ENCODE peak calls at places on chromosomes 11 and 22, in ten cellular contexts. One of them, this sample, is unnamed.

GRCh38 chr11:46363455-46363920 is 16.2 kb downstream of the DGKZ start:
- DNase-seq in SJSA1: peak; percentile 63
- DNase-seq in adrenal gland: peak; percentile 84
- DNase-seq in sigmoid colon: no peak
- DNase-seq in aorta: peak; percentile 75
- DNase-seq in prostate gland: no peak
- DNase-seq in fibroblast of lung: peak; percentile 57
- DNase-seq in heart left ventricle: peak; percentile 87
- DNase-seq in gastrocnemius medialis: peak; percentile 95
- DNase-seq in thoracic aorta: no peak
- DNase-seq in this sample: no peak

GRCh38 chr11:119375629-119376196 is 5.8 kb downstream of the USP2 start:
- DNase-seq in gastrocnemius medialis: no peak
- DNase-seq in heart left ventricle: peak; percentile 89
- DNase-seq in fibroblast of lung: peak; percentile 80
- DNase-seq in aorta: peak; percentile 92
- DNase-seq in thoracic aorta: peak; percentile 38
- DNase-seq in adrenal gland: peak; percentile 86
- DNase-seq in prostate gland: no peak
- DNase-seq in sigmoid colon: peak; percentile 84
- DNase-seq in SJSA1: no peak
- DNase-seq in this sample: no peak

GRCh38 chr11:68412593-68413475 is 47.7 kb upstream of the PPP6R3 start:
- DNase-seq in thoracic aorta: no peak
- DNase-seq in aorta: no peak
- DNase-seq in gastrocnemius medialis: peak; percentile 27
- DNase-seq in heart left ventricle: peak; percentile 56
- DNase-seq in fibroblast of lung: peak; percentile 87
- DNase-seq in adrenal gland: no peak
- DNase-seq in SJSA1: no peak
- DNase-seq in sigmoid colon: no peak
- DNase-seq in prostate gland: no peak
- DNase-seq in this sample: no peak

GRCh38 chr11:101880208-101880607 is 34.6 kb upstream of the CEP126 start:
- DNase-seq in gastrocnemius medialis: no peak
- DNase-seq in fibroblast of lung: peak; percentile 78
- DNase-seq in heart left ventricle: no peak
- DNase-seq in sigmoid colon: no peak
- DNase-seq in aorta: no peak
- DNase-seq in adrenal gland: no peak
- DNase-seq in thoracic aorta: no peak
- DNase-seq in SJSA1: no peak
- DNase-seq in prostate gland: no peak
- DNase-seq in this sample: no peak

GRCh38 chr22:41579997-41580355 is 9.7 kb downstream of the PMM1 start:
- DNase-seq in adrenal gland: peak; percentile 79
- DNase-seq in heart left ventricle: no peak
- DNase-seq in SJSA1: no peak
- DNase-seq in gastrocnemius medialis: no peak
- DNase-seq in sigmoid colon: no peak
- DNase-seq in prostate gland: no peak
- DNase-seq in aorta: no peak
- DNase-seq in thoracic aorta: no peak
- DNase-seq in fibroblast of lung: no peak
- DNase-seq in this sample: no peak

GRCh38 chr22:23397618-23398567 is 182.2 kb downstream of the IGLL1 start:
- DNase-seq in fibroblast of lung: no peak
- DNase-seq in adrenal gland: no peak
- DNase-seq in aorta: no peak
- DNase-seq in prostate gland: no peak
- DNase-seq in thoracic aorta: no peak
- DNase-seq in gastrocnemius medialis: no peak
- DNase-seq in SJSA1: no peak
- DNase-seq in sigmoid colon: peak; percentile 36
- DNase-seq in heart left ventricle: no peak
- DNase-seq in this sample: no peak

GRCh38 chr11:47916361-47916841 is 64.0 kb upstream of the PTPRJ start:
- DNase-seq in SJSA1: no peak
- DNase-seq in prostate gland: peak; percentile 83
- DNase-seq in gastrocnemius medialis: no peak
- DNase-seq in sigmoid colon: peak; percentile 71
- DNase-seq in aorta: no peak
- DNase-seq in thoracic aorta: no peak
- DNase-seq in heart left ventricle: peak; percentile 58
- DNase-seq in adrenal gland: peak; percentile 32
- DNase-seq in fibroblast of lung: peak; percentile 77
- DNase-seq in this sample: peak; percentile 72

GRCh38 chr11:130314184-130314748 is 451 bp downstream of the ZBTB44 start:
- DNase-seq in fibroblast of lung: peak; percentile 27
- DNase-seq in prostate gland: peak; percentile 61
- DNase-seq in adrenal gland: peak; percentile 68
- DNase-seq in heart left ventricle: peak; percentile 74
- DNase-seq in aorta: peak; percentile 87
- DNase-seq in SJSA1: peak; percentile 59
- DNase-seq in thoracic aorta: no peak
- DNase-seq in sigmoid colon: peak; percentile 75
- DNase-seq in gastrocnemius medialis: peak; percentile 56
- DNase-seq in this sample: peak; percentile 74

GRCh38 chr22:35330258-35330861 is 30.7 kb downstream of the TOM1 start:
- DNase-seq in SJSA1: no peak
- DNase-seq in fibroblast of lung: peak; percentile 60
- DNase-seq in prostate gland: peak; percentile 60
- DNase-seq in gastrocnemius medialis: peak; percentile 88
- DNase-seq in heart left ventricle: peak; percentile 94
- DNase-seq in adrenal gland: peak; percentile 82
- DNase-seq in aorta: peak; percentile 65
- DNase-seq in sigmoid colon: peak; percentile 98
- DNase-seq in thoracic aorta: no peak
- DNase-seq in this sample: peak; percentile 63

GRCh38 chr11:6576471-6577373 is 26.7 kb downstream of the RRP8 start:
- DNase-seq in SJSA1: no peak
- DNase-seq in sigmoid colon: peak; percentile 83
- DNase-seq in heart left ventricle: peak; percentile 36
- DNase-seq in aorta: peak; percentile 55
- DNase-seq in prostate gland: no peak
- DNase-seq in adrenal gland: no peak
- DNase-seq in gastrocnemius medialis: no peak
- DNase-seq in thoracic aorta: no peak
- DNase-seq in fibroblast of lung: peak; percentile 80
- DNase-seq in this sample: no peak

GRCh38 chr11:92845390-92846185 is 123.9 kb upstream of the MTNR1B start:
- DNase-seq in sigmoid colon: no peak
- DNase-seq in thoracic aorta: no peak
- DNase-seq in prostate gland: no peak
- DNase-seq in adrenal gland: no peak
- DNase-seq in SJSA1: no peak
- DNase-seq in aorta: no peak
- DNase-seq in gastrocnemius medialis: no peak
- DNase-seq in fibroblast of lung: no peak
- DNase-seq in heart left ventricle: no peak
- DNase-seq in this sample: no peak

GRCh38 chr11:118930152-118930712 is 4.5 kb upstream of the BCL9L start:
- DNase-seq in sigmoid colon: peak; percentile 93
- DNase-seq in heart left ventricle: peak; percentile 80
- DNase-seq in SJSA1: peak; percentile 56
- DNase-seq in fibroblast of lung: peak; percentile 59
- DNase-seq in prostate gland: peak; percentile 95
- DNase-seq in thoracic aorta: no peak
- DNase-seq in gastrocnemius medialis: peak; percentile 70
- DNase-seq in adrenal gland: peak; percentile 85
- DNase-seq in aorta: peak; percentile 94
- DNase-seq in this sample: peak; percentile 95

GRCh38 chr11:126634963-126635362 is 279.5 kb downstream of the ST3GAL4 start:
- DNase-seq in SJSA1: no peak
- DNase-seq in aorta: no peak
- DNase-seq in thoracic aorta: no peak
- DNase-seq in adrenal gland: no peak
- DNase-seq in fibroblast of lung: no peak
- DNase-seq in sigmoid colon: no peak
- DNase-seq in heart left ventricle: no peak
- DNase-seq in prostate gland: no peak
- DNase-seq in gastrocnemius medialis: no peak
- DNase-seq in this sample: no peak

GRCh38 chr22:46145896-46146295 is 4.4 kb upstream of the PPARA start:
- DNase-seq in prostate gland: no peak
- DNase-seq in gastrocnemius medialis: no peak
- DNase-seq in heart left ventricle: no peak
- DNase-seq in fibroblast of lung: no peak
- DNase-seq in adrenal gland: no peak
- DNase-seq in thoracic aorta: no peak
- DNase-seq in sigmoid colon: peak; percentile 20
- DNase-seq in SJSA1: no peak
- DNase-seq in aorta: peak; percentile 36
- DNase-seq in this sample: no peak

GRCh38 chr22:17803871-17804270 is 29.6 kb upstream of the BID start:
- DNase-seq in fibroblast of lung: no peak
- DNase-seq in heart left ventricle: no peak
- DNase-seq in gastrocnemius medialis: no peak
- DNase-seq in SJSA1: no peak
- DNase-seq in thoracic aorta: no peak
- DNase-seq in prostate gland: no peak
- DNase-seq in adrenal gland: no peak
- DNase-seq in sigmoid colon: no peak
- DNase-seq in aorta: no peak
- DNase-seq in this sample: no peak

GRCh38 chr11:60957188-60957587 is 5.2 kb upstream of the SLC15A3 start:
- DNase-seq in thoracic aorta: no peak
- DNase-seq in SJSA1: no peak
- DNase-seq in heart left ventricle: no peak
- DNase-seq in sigmoid colon: no peak
- DNase-seq in aorta: no peak
- DNase-seq in adrenal gland: no peak
- DNase-seq in prostate gland: no peak
- DNase-seq in gastrocnemius medialis: no peak
- DNase-seq in fibroblast of lung: peak; percentile 30
- DNase-seq in this sample: no peak

GRCh38 chr11:10779086-10779485 is 28.0 kb downstream of the CTR9 start:
- DNase-seq in thoracic aorta: no peak
- DNase-seq in aorta: no peak
- DNase-seq in fibroblast of lung: no peak
- DNase-seq in sigmoid colon: no peak
- DNase-seq in adrenal gland: no peak
- DNase-seq in gastrocnemius medialis: no peak
- DNase-seq in prostate gland: no peak
- DNase-seq in heart left ventricle: no peak
- DNase-seq in SJSA1: no peak
- DNase-seq in this sample: no peak

GRCh38 chr22:19705181-19705934 is 8.9 kb upstream of the SEPTIN5 start:
- DNase-seq in SJSA1: no peak
- DNase-seq in thoracic aorta: no peak
- DNase-seq in sigmoid colon: peak; percentile 45
- DNase-seq in prostate gland: no peak
- DNase-seq in fibroblast of lung: no peak
- DNase-seq in adrenal gland: no peak
- DNase-seq in aorta: no peak
- DNase-seq in gastrocnemius medialis: no peak
- DNase-seq in heart left ventricle: no peak
- DNase-seq in this sample: no peak

DNA sequence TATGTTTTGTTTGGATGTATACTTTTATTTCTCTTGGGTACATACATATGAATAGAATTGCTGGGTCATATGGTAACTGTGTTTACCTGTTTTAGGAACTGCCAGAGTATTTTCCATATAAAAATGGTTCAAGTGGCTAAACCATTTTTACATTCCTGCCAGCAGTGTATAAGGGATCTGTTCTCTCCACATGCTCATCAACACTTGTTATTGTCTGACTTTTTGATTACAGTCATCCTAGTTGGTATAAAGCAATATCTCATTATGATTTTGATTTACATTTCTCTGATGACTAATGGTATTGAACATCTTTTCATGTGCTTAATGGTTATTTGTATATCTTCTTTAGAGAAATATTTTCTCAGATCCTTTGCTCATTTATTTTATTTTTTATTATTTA is 104.2 kb upstream of the RRM1 start:
- DNase-seq in SJSA1: no peak
- DNase-seq in heart left ventricle: no peak
- DNase-seq in thoracic aorta: no peak
- DNase-seq in prostate gland: no peak
- DNase-seq in aorta: no peak
- DNase-seq in fibroblast of lung: no peak
- DNase-seq in adrenal gland: no peak
- DNase-seq in sigmoid colon: no peak
- DNase-seq in gastrocnemius medialis: no peak
- DNase-seq in this sample: no peak
- H3K4me1 ChIP-seq in SJSA1: no peaks in the 10 kb centered on the region
- H3K4me1 ChIP-seq in heart left ventricle: peaks cover 13% of the 10 kb centered on the region
- H3K4me1 ChIP-seq in thoracic aorta: no peaks in the 10 kb centered on the region
- H3K4me1 ChIP-seq in prostate gland: no peaks in the 10 kb centered on the region
- H3K4me1 ChIP-seq in aorta: peaks cover 3% of the 10 kb centered on the region
- H3K4me1 ChIP-seq in fibroblast of lung: no peaks in the 10 kb centered on the region
- H3K4me1 ChIP-seq in adrenal gland: no peaks in the 10 kb centered on the region
- H3K4me1 ChIP-seq in sigmoid colon: peaks cover 40% of the 10 kb centered on the region
- H3K4me1 ChIP-seq in gastrocnemius medialis: peaks cover 28% of the 10 kb centered on the region
- H3K4me1 ChIP-seq in this sample: peaks cover 35% of the 10 kb centered on the region

GRCh38 chr11:70482529-70482917 is 84.2 kb downstream of the CTTN start:
- DNase-seq in thoracic aorta: no peak
- DNase-seq in prostate gland: no peak
- DNase-seq in SJSA1: no peak
- DNase-seq in gastrocnemius medialis: peak; percentile 54
- DNase-seq in aorta: no peak
- DNase-seq in adrenal gland: no peak
- DNase-seq in fibroblast of lung: peak; percentile 78
- DNase-seq in sigmoid colon: no peak
- DNase-seq in heart left ventricle: peak; percentile 76
- DNase-seq in this sample: no peak
- H3K27ac ChIP-seq in thoracic aorta: no peak overlapping the region
- H3K27ac ChIP-seq in prostate gland: no peak overlapping the region
- H3K27ac ChIP-seq in SJSA1: no peak overlapping the region
- H3K27ac ChIP-seq in gastrocnemius medialis: peak overlapping the region; percentile 85
- H3K27ac ChIP-seq in aorta: no peak overlapping the region
- H3K27ac ChIP-seq in adrenal gland: peak overlapping the region; percentile 81
- H3K27ac ChIP-seq in fibroblast of lung: peak overlapping the region; percentile 23
- H3K27ac ChIP-seq in sigmoid colon: peak overlapping the region; percentile 60
- H3K27ac ChIP-seq in heart left ventricle: peak overlapping the region; percentile 78
- H3K27ac ChIP-seq in this sample: peak overlapping the region; percentile 54

DNA sequence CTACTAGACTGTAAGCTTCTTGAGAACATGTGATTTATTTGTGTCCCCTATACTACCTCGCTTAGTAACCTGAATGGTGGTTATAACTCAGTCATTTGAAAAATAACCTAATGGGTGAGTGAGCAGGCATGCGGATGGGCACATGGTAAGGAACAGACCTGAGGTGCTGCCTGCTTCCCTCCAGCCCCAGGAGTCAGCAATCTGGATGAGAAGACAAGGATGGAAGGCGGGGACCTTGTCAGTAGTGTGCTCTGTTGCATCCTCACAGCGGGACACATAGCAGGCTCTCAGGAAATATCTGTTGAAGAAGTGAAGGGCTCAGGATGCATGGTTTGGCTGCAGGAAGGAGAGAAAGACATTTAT is 108.6 kb downstream of the ZBTB16 start:
- DNase-seq in heart left ventricle: no peak
- DNase-seq in fibroblast of lung: no peak
- DNase-seq in adrenal gland: no peak
- DNase-seq in prostate gland: no peak
- DNase-seq in thoracic aorta: no peak
- DNase-seq in SJSA1: no peak
- DNase-seq in gastrocnemius medialis: no peak
- DNase-seq in sigmoid colon: peak; percentile 61
- DNase-seq in aorta: no peak
- DNase-seq in this sample: no peak
- H3K4me1 ChIP-seq in heart left ventricle: peaks cover 98% of the 10 kb centered on the region
- H3K4me1 ChIP-seq in fibroblast of lung: peaks cover 6% of the 10 kb centered on the region
- H3K4me1 ChIP-seq in adrenal gland: peaks cover 99% of the 10 kb centered on the region
- H3K4me1 ChIP-seq in prostate gland: peaks cover 70% of the 10 kb centered on the region
- H3K4me1 ChIP-seq in thoracic aorta: peaks cover 95% of the 10 kb centered on the region
- H3K4me1 ChIP-seq in SJSA1: no peaks in the 10 kb centered on the region
- H3K4me1 ChIP-seq in gastrocnemius medialis: peaks cover 93% of the 10 kb centered on the region
- H3K4me1 ChIP-seq in sigmoid colon: peaks cover 98% of the 10 kb centered on the region
- H3K4me1 ChIP-seq in aorta: peaks cover 28% of the 10 kb centered on the region
- H3K4me1 ChIP-seq in this sample: peaks cover 93% of the 10 kb centered on the region

GRCh38 chr22:37163618-37164534 is 14.2 kb upstream of the IL2RB start:
- DNase-seq in gastrocnemius medialis: no peak
- DNase-seq in aorta: no peak
- DNase-seq in sigmoid colon: no peak
- DNase-seq in adrenal gland: no peak
- DNase-seq in SJSA1: no peak
- DNase-seq in fibroblast of lung: no peak
- DNase-seq in thoracic aorta: no peak
- DNase-seq in prostate gland: no peak
- DNase-seq in heart left ventricle: no peak
- DNase-seq in this sample: no peak
- H3K27ac ChIP-seq in gastrocnemius medialis: no peak overlapping the region
- H3K27ac ChIP-seq in aorta: no peak overlapping the region
- H3K27ac ChIP-seq in sigmoid colon: no peak overlapping the region
- H3K27ac ChIP-seq in adrenal gland: no peak overlapping the region
- H3K27ac ChIP-seq in SJSA1: no peak overlapping the region
- H3K27ac ChIP-seq in fibroblast of lung: no peak overlapping the region
- H3K27ac ChIP-seq in thoracic aorta: no peak overlapping the region
- H3K27ac ChIP-seq in prostate gland: no peak overlapping the region
- H3K27ac ChIP-seq in heart left ventricle: no peak overlapping the region
- H3K27ac ChIP-seq in this sample: no peak overlapping the region